ENCODE peak calls at places on chromosomes 16 and 17, in ten cellular contexts. U is left ventricle myocardium inferior; Y is CD4-positive, alpha-beta memory T cell; X is lung; J is lower leg skin; M is ascending aorta; P is AG09309; C is AG10803; F is pancreas; H is sigmoid colon. R is an unnamed sample.

GRCh38 chr17:17341452-17341851 is 38.3 kb downstream of the NT5M start:
- DNase-seq in U (no peak), Y (no peak), X (no peak), J (peak; percentile 28), M (peak; percentile 28), P (no peak), C (no peak), F (peak; percentile 7), H (no peak), R (no peak)

GRCh38 chr16:12515771-12516170 is 287.9 kb downstream of the CPPED1 start:
- DNase-seq in U (no peak), Y (no peak), X (no peak), J (no peak), M (no peak), P (no peak), C (no peak), F (no peak), H (no peak), R (no peak)

GRCh38 chr16:73405851-73406250 is 357.9 kb upstream of the ZFHX3 start:
- DNase-seq in U (no peak), Y (no peak), X (no peak), J (no peak), M (no peak), P (no peak), C (peak; percentile 63), F (no peak), H (no peak), R (no peak)

GRCh38 chr17:4507361-4508111 is 8.9 kb downstream of the SPNS2 start:
- DNase-seq in U (no peak), Y (no peak), X (no peak), J (no peak), M (no peak), P (no peak), C (no peak), F (no peak), H (no peak), R (no peak)

GRCh38 chr16:48499822-48500440 is 110.0 kb downstream of the N4BP1 start:
- DNase-seq in U (no peak), Y (no peak), X (no peak), J (peak; percentile 71), M (peak; percentile 80), P (peak; percentile 80), C (peak; percentile 92), F (no peak), H (peak; percentile 86), R (no peak)

GRCh38 chr17:35560703-35561102 is at the start of gene SLFN14:
- DNase-seq in U (no peak), Y (no peak), X (no peak), J (no peak), M (no peak), P (no peak), C (no peak), F (no peak), H (no peak), R (no peak)

GRCh38 chr17:4483012-4483840 is 15.5 kb upstream of the SPNS2 start:
- DNase-seq in U (no peak), Y (no peak), X (peak; percentile 73), J (no peak), M (no peak), P (no peak), C (no peak), F (peak; percentile 72), H (no peak), R (no peak)

GRCh38 chr16:10667239-10667638 is 27.5 kb downstream of the TEKT5 start:
- DNase-seq in U (no peak), Y (no peak), X (no peak), J (no peak), M (no peak), P (no peak), C (no peak), F (no peak), H (no peak), R (no peak)

GRCh38 chr17:35372846-35373531 is 432 bp downstream of the SLFN11 start:
- DNase-seq in U (peak; percentile 16), Y (peak; percentile 22), X (no peak), J (no peak), M (no peak), P (no peak), C (no peak), F (peak; percentile 62), H (no peak), R (peak; percentile 30)

GRCh38 chr17:38674013-38674748 is 576 bp downstream of the EPOP start:
- DNase-seq in U (peak; percentile 17), Y (peak; percentile 29), X (no peak), J (peak; percentile 86), M (no peak), P (no peak), C (no peak), F (peak; percentile 77), H (no peak), R (no peak)

GRCh38 chr17:38671939-38672720 is 2.6 kb downstream of the EPOP start:
- DNase-seq in U (no peak), Y (no peak), X (no peak), J (no peak), M (no peak), P (no peak), C (no peak), F (no peak), H (no peak), R (no peak)

GRCh38 chr17:38674749-38675615 is at the start of gene EPOP:
- DNase-seq in U (peak; percentile 89), Y (peak; percentile 73), X (peak; percentile 85), J (peak; percentile 96), M (peak; percentile 91), P (no peak), C (peak; percentile 79), F (peak; percentile 94), H (peak; percentile 91), R (peak; percentile 80)

GRCh38 chr17:38672788-38673713 is 1.7 kb downstream of the EPOP start:
- DNase-seq in U (no peak), Y (no peak), X (no peak), J (no peak), M (no peak), P (no peak), C (no peak), F (no peak), H (no peak), R (no peak)

DNA sequence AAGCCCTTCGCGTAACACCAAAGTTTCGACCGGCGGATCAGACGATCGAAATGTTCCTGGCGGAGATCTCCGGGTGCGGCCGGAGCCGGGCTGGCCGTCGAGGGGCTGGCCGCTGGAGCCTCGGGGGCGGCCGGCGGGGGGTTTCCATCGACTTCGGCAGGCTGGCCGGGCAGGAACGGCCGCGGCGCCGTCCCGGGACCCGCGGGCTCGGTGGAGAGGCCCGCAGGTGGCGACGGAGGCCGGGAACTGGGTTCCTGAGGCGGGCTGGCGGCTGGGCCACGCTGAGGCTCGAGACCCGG is 1.1 kb downstream of the EPOP start:
- DNase-seq in U (peak; percentile 22), Y (no peak), X (no peak), J (no peak), M (no peak), P (no peak), C (no peak), F (no peak), H (no peak), R (no peak)
- H3K4me3 ChIP-seq in U (peak overlapping the region; percentile 76), Y (no peak overlapping the region), X (no peak overlapping the region), J (peak overlapping the region; percentile 51), M (peak overlapping the region; percentile 70), P (no peak overlapping the region), C (no peak overlapping the region), F (peak overlapping the region; percentile 49), H (peak overlapping the region; percentile 63), R (peak overlapping the region; percentile 58)

DNA sequence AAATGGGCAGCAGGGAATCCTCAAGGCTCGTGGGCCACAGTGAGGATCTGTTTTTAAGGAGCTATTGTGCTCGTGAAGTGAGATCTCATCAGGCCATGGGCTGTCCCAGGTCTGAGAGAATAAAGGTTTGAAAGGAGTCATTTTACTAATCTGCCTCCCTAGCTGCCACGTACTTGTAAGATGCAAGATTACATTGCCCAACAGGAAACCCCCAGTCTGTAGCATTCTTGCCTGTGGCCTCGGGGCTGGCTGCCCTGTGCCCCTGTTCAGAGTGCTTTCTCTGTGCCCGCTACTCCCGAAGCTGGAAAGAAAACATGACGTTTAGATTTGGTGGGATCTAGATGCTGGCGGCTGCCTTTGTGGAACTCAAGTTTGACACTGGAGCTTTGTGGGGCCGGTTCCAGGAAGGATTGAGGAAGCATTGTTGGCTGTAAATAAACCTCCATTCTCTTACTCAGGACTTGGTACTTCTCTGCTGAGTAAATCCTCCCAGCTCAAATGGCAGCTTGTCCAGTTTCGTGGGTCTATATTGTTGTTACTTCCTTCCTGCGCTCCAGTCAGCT is 21.2 kb downstream of the SAP30BP start:
- DNase-seq in U (no peak), Y (no peak), X (no peak), J (no peak), M (no peak), P (no peak), C (peak; percentile 72), F (peak; percentile 40), H (peak; percentile 57), R (no peak)
- H3K4me3 ChIP-seq in U (no peak overlapping the region), Y (no peak overlapping the region), X (no peak overlapping the region), J (no peak overlapping the region), M (no peak overlapping the region), P (no peak overlapping the region), C (no peak overlapping the region), F (no peak overlapping the region), H (no peak overlapping the region), R (no peak overlapping the region)

DNA sequence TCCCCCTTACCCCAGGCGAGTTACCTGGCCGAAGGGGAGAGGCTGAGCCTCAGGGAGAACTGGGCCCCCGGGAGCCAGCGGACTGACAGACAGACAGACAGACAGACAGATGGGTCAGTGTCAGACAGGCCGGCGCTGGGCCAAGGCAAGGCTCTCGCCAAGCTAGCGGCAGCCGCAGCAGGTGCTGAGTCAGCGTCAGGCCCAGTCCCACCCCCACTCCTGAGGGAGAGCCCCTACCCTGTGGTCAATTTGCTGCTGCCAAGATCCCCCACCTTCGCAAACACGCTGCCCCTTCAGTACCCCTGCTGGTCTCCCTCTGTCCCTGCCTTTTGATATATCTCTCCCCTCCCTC is 1.5 kb downstream of the FGF11 start:
- DNase-seq in U (peak; percentile 60), Y (no peak), X (no peak), J (no peak), M (no peak), P (no peak), C (no peak), F (no peak), H (no peak), R (no peak)
- H3K4me3 ChIP-seq in U (peak overlapping the region; percentile 69), Y (no peak overlapping the region), X (no peak overlapping the region), J (no peak overlapping the region), M (peak overlapping the region; percentile 51), P (no peak overlapping the region), C (no peak overlapping the region), F (no peak overlapping the region), H (no peak overlapping the region), R (peak overlapping the region; percentile 44)

DNA sequence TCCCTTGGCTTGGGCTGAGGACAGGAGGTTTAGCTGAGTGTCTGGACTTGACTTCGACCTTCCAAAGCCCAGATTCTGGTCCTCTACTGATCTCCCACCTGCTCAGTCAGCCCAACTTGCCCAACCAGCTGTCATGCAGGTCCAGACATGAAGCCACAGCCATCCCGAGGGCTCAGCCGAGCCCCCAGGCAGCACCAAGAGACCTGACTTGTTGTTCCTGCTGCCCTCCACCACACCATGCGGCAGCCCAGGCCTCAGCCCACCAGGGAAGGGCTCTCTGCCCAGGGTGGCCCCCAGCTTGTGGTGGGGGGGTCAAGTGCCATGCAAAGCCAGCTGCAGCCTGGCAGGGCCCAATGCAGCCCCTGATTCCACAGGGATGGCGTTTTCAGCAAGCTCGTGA is 17.2 kb upstream of the CACNG4 start:
- DNase-seq in U (no peak), Y (no peak), X (no peak), J (no peak), M (no peak), P (no peak), C (no peak), F (no peak), H (no peak), R (no peak)
- H3K4me3 ChIP-seq in U (no peak overlapping the region), Y (no peak overlapping the region), X (no peak overlapping the region), J (no peak overlapping the region), M (no peak overlapping the region), P (no peak overlapping the region), C (no peak overlapping the region), F (no peak overlapping the region), H (no peak overlapping the region), R (no peak overlapping the region)